ENCODE peak calls at places on chromosomes 5 and 9, in seven cellular contexts. K is brain microvascular endothelial cell; D is HL-60; L is heart right ventricle; X is CD8-positive, alpha-beta T cell; E is OCI-LY7; F is fibroblast of lung. T is an unnamed sample.
A peak's percentile ranks its signal among the peaks of the same experiment; 100 is the strongest.

GRCh38 chr9:109975574-109976327 is 195.8 kb downstream of the PALM2AKAP2 start:
- DNase-seq in K (peak; percentile 33), D (no peak), L (no peak), X (no peak), E (no peak), F (peak; percentile 98), T (no peak)

GRCh38 chr5:96893342-96893741 is 17.0 kb downstream of the ERAP2 start:
- DNase-seq in K (peak; percentile 88), D (no peak), L (no peak), X (no peak), E (no peak), F (peak; percentile 91), T (peak; percentile 11)

GRCh38 chr5:10337986-10338385 is 15.5 kb upstream of the MARCHF6 start:
- DNase-seq in K (no peak), D (no peak), L (no peak), X (no peak), E (no peak), F (no peak), T (no peak)

GRCh38 chr9:136437839-136438547 is 1.7 kb downstream of the INPP5E start:
- DNase-seq in K (no peak), D (no peak), L (no peak), X (no peak), E (no peak), F (no peak), T (peak; percentile 43)

GRCh38 chr5:22780756-22781155 is 72.4 kb downstream of the CDH12 start:
- DNase-seq in K (no peak), D (no peak), L (no peak), X (no peak), E (no peak), F (no peak), T (no peak)

GRCh38 chr9:8857330-8858249 is 1058.0 kb upstream of the DMAC1 start:
- DNase-seq in K (no peak), D (peak; percentile 14), L (peak; percentile 55), X (no peak), E (no peak), F (peak; percentile 52), T (no peak)

GRCh38 chr9:91577540-91577939 is 153.9 kb upstream of the NFIL3 start:
- DNase-seq in K (no peak), D (no peak), L (no peak), X (no peak), E (no peak), F (peak; percentile 26), T (no peak)

GRCh38 chr5:74232281-74232680 is 408.2 kb downstream of the ENC1 start:
- DNase-seq in K (peak; percentile 83), D (no peak), L (no peak), X (no peak), E (no peak), F (peak; percentile 97), T (peak; percentile 95)

GRCh38 chr5:139222346-139222745 is 24.2 kb upstream of the SIL1 start:
- DNase-seq in K (no peak), D (no peak), L (no peak), X (no peak), E (no peak), F (no peak), T (no peak)

GRCh38 chr5:77590347-77590746 is 48.2 kb downstream of the OTP start:
- DNase-seq in K (no peak), D (no peak), L (no peak), X (no peak), E (no peak), F (no peak), T (no peak)

GRCh38 chr5:172339264-172340180 is 56.0 kb upstream of the UBTD2 start:
- DNase-seq in K (no peak), D (no peak), L (no peak), X (no peak), E (no peak), F (no peak), T (no peak)

DNA sequence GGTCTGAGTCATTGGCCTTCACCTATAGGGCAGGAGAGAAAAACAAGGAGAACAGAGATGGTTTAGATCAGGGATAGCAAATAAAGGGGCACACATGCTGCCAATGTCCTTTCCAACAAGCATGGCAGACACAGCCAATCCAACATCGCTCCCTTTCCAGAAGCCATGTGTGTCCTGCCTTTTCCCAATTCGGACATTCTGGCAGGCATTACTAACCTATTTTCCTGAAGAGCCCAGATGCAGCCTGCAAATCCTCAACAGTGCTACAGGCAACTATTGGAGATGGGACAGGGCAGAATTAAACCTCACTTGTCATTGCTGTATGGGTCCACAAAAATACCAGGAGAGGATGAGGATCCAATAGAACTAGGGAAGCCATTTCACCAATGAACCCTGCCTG is 12.8 kb downstream of the PCDH1 start:
- DNase-seq in K (no peak), D (no peak), L (no peak), X (no peak), E (no peak), F (no peak), T (no peak)
- H3K27ac ChIP-seq in K (no peak overlapping the region), D (no peak overlapping the region), L (no peak overlapping the region), X (no peak overlapping the region), E (no peak overlapping the region), F (no peak overlapping the region), T (no peak overlapping the region)

DNA sequence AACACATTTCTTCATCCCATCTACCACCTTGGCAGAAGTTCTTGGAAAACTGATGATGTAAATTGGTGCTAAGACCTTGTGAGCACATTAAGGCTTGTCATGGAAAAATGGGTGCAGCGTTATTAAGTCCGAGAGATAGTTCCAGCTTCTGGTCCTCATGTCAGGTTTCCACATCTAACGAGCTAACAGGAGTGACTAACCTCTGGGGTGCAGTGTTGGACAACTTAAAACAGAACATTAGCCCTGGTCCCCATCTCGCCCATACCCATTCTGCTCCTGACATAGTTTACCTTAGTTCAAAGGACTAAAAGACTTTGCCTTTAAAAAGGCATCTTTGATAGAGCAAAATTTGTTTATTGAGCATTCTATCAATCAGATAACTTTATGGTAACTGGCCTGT is 128.0 kb downstream of the SLC1A3 start:
- DNase-seq in K (peak; percentile 19), D (peak; percentile 40), L (no peak), X (no peak), E (peak; percentile 31), F (peak; percentile 13), T (peak; percentile 39)
- TF ChIP-seq CTCF in K (peak; percentile 42), D (no peak), L (peak; percentile 10), X (no peak), E (peak; percentile 47), F (peak; percentile 33), T (peak; percentile 21)

GRCh38 chr9:81682177-81682576 is 7.2 kb downstream of the TLE1 start:
- DNase-seq in K (no peak), D (no peak), L (no peak), X (no peak), E (no peak), F (no peak), T (no peak)
- H3K27ac ChIP-seq in K (no peak overlapping the region), D (no peak overlapping the region), L (no peak overlapping the region), X (no peak overlapping the region), E (no peak overlapping the region), F (no peak overlapping the region), T (no peak overlapping the region)

DNA sequence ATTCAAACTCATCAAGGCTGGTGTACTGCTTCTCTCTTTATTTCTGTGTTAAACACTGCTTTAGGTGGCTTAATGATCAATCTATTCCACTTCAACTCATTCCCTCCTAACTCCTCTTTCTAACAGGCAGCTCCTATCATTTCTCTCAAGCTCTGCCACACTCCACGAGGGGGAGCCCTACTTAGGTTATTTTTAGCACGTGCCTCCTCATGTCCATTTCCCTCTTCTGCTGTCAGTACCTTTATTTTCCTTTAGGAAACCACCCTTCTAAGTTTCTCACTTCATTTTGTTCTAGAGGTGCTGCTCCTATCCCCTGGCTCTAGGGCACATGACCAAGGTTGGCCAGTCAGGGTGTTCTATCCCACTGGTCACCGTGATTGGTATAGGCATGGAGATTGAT is 6.7 kb upstream of the BRINP1 start:
- DNase-seq in K (no peak), D (peak; percentile 41), L (no peak), X (no peak), E (peak; percentile 19), F (peak; percentile 14), T (peak; percentile 26)
- TF ChIP-seq CTCF in K (peak; percentile 1), D (peak; percentile 21), L (peak; percentile 29), X (no peak), E (peak; percentile 64), F (no peak), T (peak; percentile 29)

GRCh38 chr5:114319236-114319635 is 42.6 kb upstream of the KCNN2 start:
- DNase-seq in K (no peak), D (no peak), L (no peak), X (no peak), E (no peak), F (no peak), T (no peak)

GRCh38 chr5:114317751-114318150 is 44.1 kb upstream of the KCNN2 start:
- DNase-seq in K (no peak), D (no peak), L (no peak), X (no peak), E (no peak), F (no peak), T (no peak)

GRCh38 chr5:114316167-114316566 is 45.7 kb upstream of the KCNN2 start:
- DNase-seq in K (no peak), D (no peak), L (no peak), X (no peak), E (no peak), F (no peak), T (no peak)

GRCh38 chr5:114324282-114324681 is 37.6 kb upstream of the KCNN2 start:
- DNase-seq in K (no peak), D (no peak), L (no peak), X (no peak), E (no peak), F (no peak), T (no peak)

DNA sequence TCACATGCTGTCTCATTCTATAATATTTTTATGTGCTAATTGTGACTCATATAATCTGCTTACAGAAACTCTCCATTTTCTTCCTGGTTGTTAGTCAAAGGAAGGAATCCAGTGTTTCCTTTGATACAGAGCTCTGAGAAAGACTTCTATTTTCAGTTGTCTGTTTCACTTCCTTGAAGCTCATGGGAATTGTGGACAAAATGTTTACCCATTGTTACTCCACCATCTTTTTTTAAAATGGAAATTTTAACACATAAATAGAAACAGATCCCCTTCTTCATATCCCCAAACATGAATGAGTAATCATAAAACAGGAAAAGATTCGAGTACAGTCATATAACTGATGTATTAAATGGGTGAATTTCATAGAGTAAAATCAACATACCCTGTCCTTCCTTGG is 42.0 kb upstream of the KCNN2 start:
- DNase-seq in K (no peak), D (no peak), L (no peak), X (no peak), E (no peak), F (no peak), T (no peak)
- H3K27ac ChIP-seq in K (peak overlapping the region; percentile 36), D (no peak overlapping the region), L (peak overlapping the region; percentile 15), X (no peak overlapping the region), E (no peak overlapping the region), F (no peak overlapping the region), T (no peak overlapping the region)

DNA sequence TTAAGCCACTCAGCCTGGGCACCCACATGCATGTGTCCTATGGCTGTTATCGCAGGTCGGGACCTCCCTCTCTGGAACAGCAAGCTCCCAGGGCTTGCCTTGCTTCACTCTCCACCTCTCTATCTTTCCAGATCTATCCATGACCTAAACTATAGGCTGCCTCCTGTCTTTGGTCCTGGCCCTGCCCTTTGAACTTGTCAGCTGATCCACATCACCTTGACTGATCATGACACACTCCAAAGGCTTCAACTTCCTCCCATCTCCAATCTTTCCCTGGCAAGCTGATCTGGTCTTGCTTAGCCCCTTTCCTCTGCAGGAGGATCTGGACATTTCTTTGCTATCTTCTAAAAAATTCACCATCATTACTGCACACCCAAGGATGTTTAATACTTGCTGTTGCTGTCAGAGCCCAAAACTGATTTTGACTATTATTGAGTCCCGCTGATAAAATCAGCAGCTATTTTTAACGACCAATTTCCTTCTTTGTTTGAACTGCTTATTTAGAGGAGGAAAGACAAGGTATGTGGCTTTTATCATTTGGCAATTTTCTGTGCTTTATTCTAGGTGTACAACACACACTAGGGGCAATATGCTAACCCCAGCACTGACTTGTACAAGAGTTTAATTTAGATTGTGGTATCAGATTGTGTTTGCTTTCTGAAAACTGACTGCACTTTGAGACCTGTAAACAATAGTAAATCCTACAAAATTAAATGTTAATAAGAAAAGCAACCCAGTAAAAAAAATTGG is 33.5 kb downstream of the CARTPT start:
- DNase-seq in K (no peak), D (no peak), L (no peak), X (no peak), E (no peak), F (no peak), T (no peak)
- TF ChIP-seq CTCF in K (no peak), D (no peak), L (no peak), X (no peak), E (no peak), F (no peak), T (no peak)

T was measured in RWPE1.